ENCODE peak calls at places on chromosome 22, in four cellular contexts. A is K562, L is HepG2, R is GM12878. J is an unnamed sample.

GRCh38 chr22:28348613-28349012 is 331.0 kb downstream of the TTC28 start:
- DNase-seq in A (no peak), L (no peak), R (no peak), J (no peak)

GRCh38 chr22:37386441-37386840 is 40.8 kb downstream of the ELFN2 start:
- DNase-seq in A (peak), L (no peak), R (no peak), J (no peak)

GRCh38 chr22:22786301-22787115 is 101.1 kb upstream of the IGLL5 start:
- DNase-seq in A (no peak), L (peak), R (no peak), J (no peak)

GRCh38 chr22:36964110-36964509 is 50.7 kb downstream of the CSF2RB start:
- DNase-seq in A (no peak), L (no peak), R (no peak), J (no peak)

GRCh38 chr22:35540600-35541253 is at the start of gene RASD2:
- DNase-seq in A (peak), L (no peak), R (no peak), J (peak)

GRCh38 chr22:44450503-44450902 is 47.5 kb downstream of the RTL6 start:
- DNase-seq in A (no peak), L (no peak), R (no peak), J (no peak)

GRCh38 chr22:17911312-17911705 is 113.1 kb downstream of the MICAL3 start:
- DNase-seq in A (no peak), L (no peak), R (no peak), J (no peak)

GRCh38 chr22:30196141-30196866 is 50.3 kb downstream of the LIF start:
- DNase-seq in A (peak), L (peak), R (peak), J (peak)

GRCh38 chr22:49764151-49764581 is 63.5 kb downstream of the BRD1 start:
- DNase-seq in A (no peak), L (no peak), R (no peak), J (peak)

GRCh38 chr22:37284126-37284806 is 2.0 kb downstream of the CYTH4 start:
- DNase-seq in A (no peak), L (no peak), R (no peak), J (no peak)

GRCh38 chr22:19986410-19987341 is 29.9 kb downstream of the ARVCF start:
- DNase-seq in A (peak), L (peak), R (no peak), J (peak)

GRCh38 chr22:17674152-17674551 is 35.6 kb downstream of the BCL2L13 start:
- DNase-seq in A (no peak), L (no peak), R (no peak), J (no peak)

GRCh38 chr22:48919851-48920589 is 907.7 kb downstream of the BRD1 start:
- DNase-seq in A (no peak), L (no peak), R (no peak), J (no peak)

GRCh38 chr22:20487715-20488114 is 7.9 kb downstream of the KLHL22 start:
- DNase-seq in A (no peak), L (no peak), R (no peak), J (no peak)

GRCh38 chr22:37419916-37420655 is 7.2 kb downstream of the ELFN2 start:
- DNase-seq in A (no peak), L (no peak), R (no peak), J (peak)

GRCh38 chr22:30326704-30327362 is at the start of gene TBC1D10A:
- DNase-seq in A (peak), L (peak), R (peak), J (peak)

GRCh38 chr22:48782817-48783511 is 1044.7 kb downstream of the BRD1 start:
- DNase-seq in A (peak), L (no peak), R (no peak), J (peak)

GRCh38 chr22:49968313-49968830 is 7.8 kb downstream of the PIM3 start:
- DNase-seq in A (no peak), L (no peak), R (no peak), J (no peak)

GRCh38 chr22:50563410-50564160 is 866 bp upstream of the SYCE3 start:
- DNase-seq in A (no peak), L (peak), R (no peak), J (no peak)

GRCh38 chr22:41825376-41825775 is 7.5 kb upstream of the SREBF2 start:
- DNase-seq in A (no peak), L (no peak), R (no peak), J (no peak)

GRCh38 chr22:23751441-23751996 is 607 bp upstream of the ZNF70 start:
- DNase-seq in A (peak), L (no peak), R (no peak), J (peak)

GRCh38 chr22:20406686-20407408 is 12.9 kb downstream of the ZNF74 start:
- DNase-seq in A (no peak), L (no peak), R (no peak), J (no peak)

GRCh38 chr22:24432059-24432853 is 4.9 kb downstream of the ADORA2A start:
- DNase-seq in A (peak), L (no peak), R (no peak), J (no peak)

GRCh38 chr22:30175743-30176288 is 70.7 kb downstream of the LIF start:
- DNase-seq in A (no peak), L (no peak), R (no peak), J (no peak)

GRCh38 chr22:40976866-40977700 is 25.9 kb downstream of the RBX1 start:
- DNase-seq in A (no peak), L (no peak), R (no peak), J (no peak)

GRCh38 chr22:22948651-22949611 is 61.3 kb downstream of the IGLL5 start:
- DNase-seq in A (no peak), L (no peak), R (no peak), J (no peak)

GRCh38 chr22:46078241-46079092 is 71.9 kb upstream of the PPARA start:
- DNase-seq in A (no peak), L (no peak), R (no peak), J (peak)
- TF ChIP-seq TCF7 in A (no peak), L (no peak), R (no peak), J (no peak)

GRCh38 chr22:33515733-33516297 is 404.5 kb downstream of the LARGE1 start:
- DNase-seq in A (no peak), L (peak), R (no peak), J (no peak)

GRCh38 chr22:33519974-33520903 is 400.0 kb downstream of the LARGE1 start:
- DNase-seq in A (no peak), L (no peak), R (no peak), J (no peak)

GRCh38 chr22:33519140-33519973 is 400.9 kb downstream of the LARGE1 start:
- DNase-seq in A (peak), L (peak), R (peak), J (peak)

GRCh38 chr22:33520904-33521780 is 399.1 kb downstream of the LARGE1 start:
- DNase-seq in A (no peak), L (no peak), R (no peak), J (no peak)

GRCh38 chr22:33518405-33518804 is 401.9 kb downstream of the LARGE1 start:
- DNase-seq in A (no peak), L (no peak), R (no peak), J (no peak)
- TF ChIP-seq TCF7 in A (no peak), L (no peak), R (no peak), J (no peak)

GRCh38 chr22:26534166-26534855 is 22.0 kb upstream of the TFIP11 start:
- DNase-seq in A (no peak), L (no peak), R (no peak), J (no peak)
- TF ChIP-seq TCF7 in A (no peak), L (no peak), R (no peak), J (no peak)

GRCh38 chr22:38871360-38872171 is 450 bp downstream of the CBX6 start:
- DNase-seq in A (peak), L (no peak), R (no peak), J (no peak)
- TF ChIP-seq TCF7 in A (no peak), L (no peak), R (no peak), J (no peak)

DNA sequence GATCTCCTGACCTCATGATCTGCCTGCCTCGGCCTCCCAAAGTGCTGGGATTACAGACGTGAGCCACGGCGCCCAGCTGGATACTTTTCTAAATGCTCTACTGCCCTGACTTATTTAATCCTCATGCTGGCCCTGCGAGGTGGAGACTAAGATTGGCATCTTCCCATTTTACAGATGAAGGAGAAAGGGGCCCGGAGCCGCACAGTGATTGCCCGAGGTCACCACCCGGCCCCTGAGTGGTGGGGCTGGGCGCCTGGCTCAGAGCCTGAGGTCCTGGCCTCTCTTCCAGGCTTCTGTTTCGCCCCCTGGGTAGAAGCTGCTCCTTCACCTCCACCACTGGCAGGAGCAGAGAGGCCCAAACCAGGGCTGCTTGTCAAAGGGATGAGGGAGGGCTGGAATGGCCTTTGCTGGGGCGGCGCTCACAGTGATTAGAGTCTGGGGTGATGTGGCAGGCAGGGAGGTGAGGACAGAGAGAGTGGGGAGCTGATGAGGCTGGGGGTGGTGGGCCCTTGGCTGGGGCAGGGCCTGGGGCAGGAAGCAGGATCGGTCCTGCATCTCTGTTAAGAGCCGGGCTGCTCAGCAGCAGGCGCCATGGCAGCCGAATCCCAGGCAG is 15.4 kb upstream of the MPPED1 start:
- DNase-seq in A (no peak), L (no peak), R (no peak), J (no peak)
- TF ChIP-seq TCF7 in A (no peak), L (no peak), R (no peak), J (no peak)